ENCODE peak calls at places on chromosomes 12 and 14, in six cellular contexts. I is upper lobe of right lung, Y is fibroblast of pulmonary artery, S is HFFc6, D is lower lobe of right lung, T is AG09319. L is an unnamed sample.

GRCh38 chr12:92871121-92871520 is 58.0 kb downstream of the EEA1 start:
- DNase-seq in I (no peak), Y (no peak), S (no peak), D (no peak), T (peak), L (no peak)

GRCh38 chr12:9906888-9907287 is 25.3 kb downstream of the CLEC2A start:
- DNase-seq in I (no peak), Y (no peak), S (no peak), D (no peak), T (no peak), L (no peak)

GRCh38 chr12:111785651-111786050 is 18.9 kb downstream of the ALDH2 start:
- DNase-seq in I (no peak), Y (peak), S (no peak), D (no peak), T (no peak), L (no peak)

GRCh38 chr12:55829967-55830600 is 697 bp upstream of the DNAJC14 start:
- DNase-seq in I (peak), Y (no peak), S (no peak), D (peak), T (no peak), L (no peak)

GRCh38 chr12:130860311-130860710 is 11.6 kb upstream of the RAN start:
- DNase-seq in I (no peak), Y (no peak), S (no peak), D (no peak), T (no peak), L (no peak)

GRCh38 chr12:46938071-46938678 is 112.4 kb upstream of the SLC38A4 start:
- DNase-seq in I (no peak), Y (no peak), S (no peak), D (no peak), T (no peak), L (no peak)

GRCh38 chr14:77003960-77004710 is 24.4 kb downstream of the IRF2BPL start:
- DNase-seq in I (no peak), Y (peak), S (peak), D (no peak), T (no peak), L (no peak)

GRCh38 chr12:26697217-26697616 is 135.8 kb downstream of the ITPR2 start:
- DNase-seq in I (no peak), Y (peak), S (no peak), D (no peak), T (no peak), L (no peak)

GRCh38 chr12:110107369-110108281 is 16.5 kb upstream of the IFT81 start:
- DNase-seq in I (no peak), Y (peak), S (peak), D (no peak), T (peak), L (no peak)

GRCh38 chr12:81347404-81347803 is 269.5 kb downstream of the ACSS3 start:
- DNase-seq in I (no peak), Y (no peak), S (no peak), D (no peak), T (no peak), L (no peak)

GRCh38 chr12:47920913-47921312 is 16.1 kb upstream of the VDR start:
- DNase-seq in I (no peak), Y (no peak), S (no peak), D (no peak), T (no peak), L (no peak)

GRCh38 chr14:36655963-36656768 is 5.5 kb upstream of the PAX9 start:
- DNase-seq in I (peak), Y (no peak), S (no peak), D (no peak), T (peak), L (peak)

GRCh38 chr12:3035815-3036702 is 41.1 kb upstream of the TSPAN9 start:
- DNase-seq in I (no peak), Y (peak), S (peak), D (no peak), T (no peak), L (no peak)

GRCh38 chr14:23160924-23161522 is 22.4 kb downstream of the SLC7A8 start:
- DNase-seq in I (peak), Y (peak), S (peak), D (peak), T (peak), L (no peak)

GRCh38 chr12:64730585-64730964 is 28.6 kb downstream of the GNS start:
- DNase-seq in I (no peak), Y (no peak), S (no peak), D (no peak), T (no peak), L (no peak)

GRCh38 chr14:55332654-55333570 is 61.7 kb downstream of the FBXO34 start:
- DNase-seq in I (no peak), Y (no peak), S (no peak), D (no peak), T (no peak), L (no peak)

GRCh38 chr12:110737532-110737931 is 5.2 kb downstream of the PPP1CC start:
- DNase-seq in I (no peak), Y (no peak), S (no peak), D (no peak), T (no peak), L (no peak)

GRCh38 chr12:47975036-47975620 is 11.7 kb downstream of the TMEM106C start:
- DNase-seq in I (no peak), Y (no peak), S (no peak), D (no peak), T (no peak), L (no peak)

GRCh38 chr12:1830401-1830845 is 10.1 kb downstream of the LRTM2 start:
- DNase-seq in I (no peak), Y (no peak), S (no peak), D (peak), T (no peak), L (no peak)

GRCh38 chr12:93447555-93448265 is 6.0 kb upstream of the UBE2N start:
- DNase-seq in I (no peak), Y (no peak), S (no peak), D (no peak), T (no peak), L (no peak)

DNA sequence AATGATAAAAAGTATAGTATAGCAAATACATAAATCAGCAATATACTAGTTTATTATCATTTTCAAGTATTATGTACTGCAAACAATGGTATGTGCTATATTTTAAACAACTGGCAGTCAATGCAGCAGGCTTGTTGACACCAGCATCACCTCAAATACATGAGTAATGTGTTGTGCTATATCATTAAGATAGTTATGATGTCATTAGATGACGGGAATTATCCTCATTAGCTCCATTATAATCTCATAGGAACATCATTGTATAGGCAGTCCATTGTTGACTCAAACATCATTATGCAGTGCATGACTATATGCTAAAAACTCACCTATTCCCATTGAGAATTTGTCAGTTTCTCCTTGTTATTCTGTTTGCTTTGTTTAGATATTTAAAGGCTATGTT is 85.4 kb downstream of the PRKD1 start:
- DNase-seq in I (no peak), Y (no peak), S (no peak), D (no peak), T (no peak), L (no peak)
- TF ChIP-seq CTCF in I (no peak), Y (no peak), S (no peak), D (no peak), T (no peak), L (no peak)

DNA sequence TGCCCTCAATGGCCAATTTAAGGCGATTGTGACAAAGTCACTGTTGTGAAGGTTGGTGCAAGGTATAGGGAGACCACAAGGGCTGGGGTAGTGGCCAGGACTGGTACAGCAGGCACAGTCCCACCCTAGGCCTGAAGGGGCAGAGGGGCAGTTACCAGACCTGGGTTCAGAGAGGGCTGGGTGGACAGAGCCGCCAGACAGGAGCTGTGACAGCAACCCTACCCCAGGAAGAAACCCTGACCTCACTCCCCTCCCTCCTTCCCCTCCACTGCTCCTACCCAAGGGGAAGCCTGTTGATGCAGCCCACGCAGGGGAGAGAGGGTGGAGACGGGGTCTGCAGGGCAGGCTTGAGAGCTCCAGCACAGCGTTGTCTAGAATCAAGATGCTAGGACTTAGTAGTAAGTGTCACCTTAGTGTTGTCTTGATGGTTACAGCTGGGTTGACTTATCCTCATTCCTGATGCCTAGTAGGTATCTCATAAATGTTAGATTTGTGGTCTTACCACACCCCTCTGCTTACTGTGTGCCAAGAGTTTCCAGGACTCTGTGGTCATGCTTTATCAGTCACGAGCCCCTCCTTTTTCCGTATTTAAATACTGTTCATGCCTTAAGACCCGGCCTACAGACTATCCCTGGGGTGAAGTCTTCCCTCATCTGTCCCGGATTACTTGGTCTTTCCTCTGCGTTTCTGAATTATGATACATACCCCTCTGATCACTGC is 14.4 kb downstream of the EML1 start:
- DNase-seq in I (no peak), Y (peak), S (no peak), D (no peak), T (no peak), L (no peak)
- TF ChIP-seq CTCF in I (no peak), Y (peak), S (no peak), D (no peak), T (no peak), L (peak)

GRCh38 chr12:124466200-124467128 is 100.9 kb downstream of the NCOR2 start:
- DNase-seq in I (no peak), Y (peak), S (peak), D (peak), T (no peak), L (no peak)
- TF ChIP-seq CTCF in I (no peak), Y (peak), S (peak), D (peak), T (no peak), L (no peak)

GRCh38 chr14:68375371-68375770 is 417.5 kb downstream of the ZFP36L1 start:
- DNase-seq in I (no peak), Y (no peak), S (no peak), D (no peak), T (no peak), L (no peak)

GRCh38 chr14:68374682-68375081 is 418.2 kb downstream of the ZFP36L1 start:
- DNase-seq in I (no peak), Y (no peak), S (no peak), D (no peak), T (no peak), L (no peak)

GRCh38 chr14:68372363-68372762 is 420.5 kb downstream of the ZFP36L1 start:
- DNase-seq in I (no peak), Y (no peak), S (no peak), D (no peak), T (no peak), L (no peak)

GRCh38 chr14:68373124-68373646 is 419.7 kb downstream of the ZFP36L1 start:
- DNase-seq in I (no peak), Y (no peak), S (no peak), D (no peak), T (no peak), L (no peak)

GRCh38 chr14:68373847-68374582 is 418.9 kb downstream of the ZFP36L1 start:
- DNase-seq in I (no peak), Y (no peak), S (no peak), D (no peak), T (no peak), L (no peak)
- TF ChIP-seq CTCF in I (no peak), Y (no peak), S (no peak), D (no peak), T (no peak), L (no peak)

L was measured in type B pancreatic cell.